ENCODE peak calls at places on chromosomes 4 and X, in seven cellular contexts. X is body of pancreas, O is PC-3, Z is stomach, M is PC-9, N is AG10803, C is fibroblast of the aortic adventitia. J is an unnamed sample.

GRCh38 chr4:7389719-7390118 is 45.0 kb downstream of the PSAPL1 start:
- DNase-seq in Z (peak; percentile 16), X (no peak), O (no peak), C (no peak), N (no peak), M (no peak), J (no peak)

GRCh38 chrX:103554687-103555417 is 30.5 kb upstream of the TCEAL4 start:
- DNase-seq in Z (peak; percentile 56), O (no peak), M (peak; percentile 69), X (peak; percentile 45), C (peak; percentile 28), N (peak; percentile 36), J (peak; percentile 46)

GRCh38 chr4:26719954-26720552 is 136.2 kb downstream of the TBC1D19 start:
- DNase-seq in N (peak; percentile 49), M (no peak), C (peak; percentile 70), Z (no peak), X (no peak), O (peak; percentile 44), J (no peak)

GRCh38 chrX:63686878-63687714 is 97.9 kb downstream of the ARHGEF9 start:
- DNase-seq in M (peak; percentile 1), Z (no peak), C (peak; percentile 67), N (peak; percentile 64), O (peak; percentile 68), X (no peak), J (no peak)

GRCh38 chrX:115018040-115018647 is 728 bp upstream of the IL13RA2 start:
- DNase-seq in M (no peak), Z (no peak), N (no peak), X (no peak), O (no peak), C (peak; percentile 26), J (no peak)

GRCh38 chr4:110245567-110245966 is 47.2 kb upstream of the ELOVL6 start:
- DNase-seq in M (peak; percentile 1), C (peak; percentile 30), Z (no peak), X (no peak), O (peak; percentile 60), N (peak; percentile 9), J (no peak)

GRCh38 chr4:156419080-156419638 is 465.5 kb upstream of the CTSO start:
- DNase-seq in M (no peak), N (peak; percentile 7), X (no peak), C (peak; percentile 3), Z (no peak), O (no peak), J (no peak)

GRCh38 chr4:57113870-57114269 is 3.7 kb upstream of the IGFBP7 start:
- DNase-seq in C (no peak), M (no peak), X (no peak), O (no peak), N (no peak), Z (no peak), J (no peak)

GRCh38 chr4:692771-693554 is 4.0 kb upstream of the SLC49A3 start:
- DNase-seq in O (no peak), N (no peak), Z (no peak), C (no peak), M (peak; percentile 63), X (no peak), J (peak; percentile 94)

GRCh38 chr4:8912089-8912455 is 40.4 kb upstream of the HMX1 start:
- DNase-seq in X (peak; percentile 6), C (no peak), M (no peak), O (no peak), N (no peak), Z (peak; percentile 16), J (no peak)

GRCh38 chr4:154616731-154617130 is 4.3 kb upstream of the FGG start:
- DNase-seq in X (no peak), O (no peak), Z (no peak), N (no peak), M (no peak), C (no peak), J (no peak)

GRCh38 chr4:105113800-105114199 is 32.9 kb upstream of the TET2 start:
- DNase-seq in N (no peak), M (no peak), C (no peak), O (no peak), X (no peak), Z (no peak), J (no peak)

GRCh38 chr4:1402021-1402515 is 4.2 kb downstream of the NKX1-1 start:
- DNase-seq in C (no peak), X (no peak), O (no peak), Z (peak; percentile 9), N (no peak), M (no peak), J (no peak)

GRCh38 chrX:16067886-16068515 is 55.4 kb upstream of the GRPR start:
- DNase-seq in O (no peak), M (no peak), Z (no peak), N (no peak), X (no peak), C (no peak), J (no peak)
- H3K4me3 ChIP-seq in O (no peak overlapping the region), M (no peak overlapping the region), Z (no peak overlapping the region), N (no peak overlapping the region), X (no peak overlapping the region), C (no peak overlapping the region), J (no peak overlapping the region)

GRCh38 chr4:174707277-174707676 is 121.8 kb downstream of the GLRA3 start:
- DNase-seq in X (no peak), C (no peak), M (no peak), O (peak; percentile 7), Z (no peak), N (no peak), J (no peak)
- TF ChIP-seq CTCF in X (no peak), C (no peak), M (no peak), O (no peak), Z (no peak), N (no peak), J (no peak)

DNA sequence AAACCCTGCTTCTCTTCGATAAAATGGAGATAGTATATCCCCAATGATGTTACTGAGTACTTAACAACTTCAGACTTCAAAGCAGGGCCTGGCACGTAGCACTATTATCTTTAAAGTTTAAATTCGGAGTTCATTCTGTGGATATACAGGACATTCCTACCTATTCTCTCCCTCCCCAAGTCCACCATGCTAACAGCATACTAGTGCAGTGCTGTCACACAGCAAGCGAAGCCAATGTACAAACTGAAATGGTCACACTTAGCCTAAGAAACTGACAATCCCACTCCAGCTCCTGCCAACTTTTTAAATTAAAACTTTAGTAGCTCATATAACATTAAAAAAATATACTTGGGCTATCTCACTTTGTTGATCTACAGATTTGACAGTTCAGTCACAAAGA is 1.2 kb upstream of the DNAJB14 start:
- DNase-seq in X (no peak), N (no peak), O (no peak), C (no peak), M (no peak), Z (no peak), J (no peak)
- H3K4me3 ChIP-seq in X (no peak overlapping the region), N (no peak overlapping the region), O (peak overlapping the region; percentile 96), C (peak overlapping the region; percentile 87), M (peak overlapping the region; percentile 90), Z (no peak overlapping the region), J (peak overlapping the region; percentile 76)

GRCh38 chr4:95539056-95539455 is 9.7 kb downstream of the UNC5C start:
- DNase-seq in X (no peak), C (no peak), M (no peak), Z (no peak), N (no peak), O (no peak), J (no peak)
- TF ChIP-seq CTCF in X (no peak), C (no peak), M (no peak), Z (no peak), N (no peak), O (no peak), J (no peak)

DNA sequence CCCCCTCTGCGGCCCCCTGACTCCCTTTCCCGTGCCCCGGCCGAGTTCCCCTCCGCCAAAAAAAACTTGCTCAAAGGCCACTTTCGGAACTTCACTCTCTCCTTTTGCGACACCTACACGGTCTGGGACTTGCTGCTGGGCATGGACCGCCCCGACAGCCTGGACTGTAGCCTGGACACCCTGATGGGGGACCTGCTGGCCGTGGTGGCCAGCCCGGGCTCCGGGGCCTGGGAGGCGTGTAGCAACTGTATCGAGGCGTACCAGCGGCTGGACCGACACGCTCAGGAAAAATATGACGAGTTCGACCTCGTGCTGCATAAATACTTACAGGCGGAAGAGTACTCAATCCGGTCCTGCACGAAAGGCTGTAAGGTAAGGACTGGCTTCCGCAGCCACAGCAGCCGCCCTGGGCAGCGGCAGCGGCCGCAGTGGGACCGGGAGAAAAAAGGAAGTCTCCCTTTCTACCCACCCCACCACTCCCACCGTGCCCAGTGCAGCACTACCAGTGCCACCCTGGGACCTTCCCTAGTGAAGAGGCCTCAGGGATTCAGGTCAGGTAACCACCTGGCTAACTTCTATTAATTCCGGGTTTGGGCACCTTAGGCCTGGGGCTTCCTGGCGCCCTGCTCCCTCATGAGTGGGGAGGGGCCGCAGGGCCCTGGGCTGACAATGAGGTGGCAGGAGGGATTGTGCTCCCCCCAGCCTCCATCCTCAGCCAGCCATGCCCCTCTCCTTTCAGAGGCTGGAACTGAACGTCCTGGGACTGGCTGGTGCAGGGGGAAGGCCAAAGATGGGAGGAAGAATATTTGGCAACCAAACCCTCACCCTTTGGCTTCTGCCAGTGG is 1.9 kb downstream of the NALF2 start:
- DNase-seq in C (no peak), Z (no peak), O (no peak), X (no peak), M (no peak), N (no peak), J (no peak)
- H3K4me3 ChIP-seq in C (no peak overlapping the region), Z (peak overlapping the region; percentile 45), O (no peak overlapping the region), X (no peak overlapping the region), M (no peak overlapping the region), N (no peak overlapping the region), J (peak overlapping the region; percentile 61)

DNA sequence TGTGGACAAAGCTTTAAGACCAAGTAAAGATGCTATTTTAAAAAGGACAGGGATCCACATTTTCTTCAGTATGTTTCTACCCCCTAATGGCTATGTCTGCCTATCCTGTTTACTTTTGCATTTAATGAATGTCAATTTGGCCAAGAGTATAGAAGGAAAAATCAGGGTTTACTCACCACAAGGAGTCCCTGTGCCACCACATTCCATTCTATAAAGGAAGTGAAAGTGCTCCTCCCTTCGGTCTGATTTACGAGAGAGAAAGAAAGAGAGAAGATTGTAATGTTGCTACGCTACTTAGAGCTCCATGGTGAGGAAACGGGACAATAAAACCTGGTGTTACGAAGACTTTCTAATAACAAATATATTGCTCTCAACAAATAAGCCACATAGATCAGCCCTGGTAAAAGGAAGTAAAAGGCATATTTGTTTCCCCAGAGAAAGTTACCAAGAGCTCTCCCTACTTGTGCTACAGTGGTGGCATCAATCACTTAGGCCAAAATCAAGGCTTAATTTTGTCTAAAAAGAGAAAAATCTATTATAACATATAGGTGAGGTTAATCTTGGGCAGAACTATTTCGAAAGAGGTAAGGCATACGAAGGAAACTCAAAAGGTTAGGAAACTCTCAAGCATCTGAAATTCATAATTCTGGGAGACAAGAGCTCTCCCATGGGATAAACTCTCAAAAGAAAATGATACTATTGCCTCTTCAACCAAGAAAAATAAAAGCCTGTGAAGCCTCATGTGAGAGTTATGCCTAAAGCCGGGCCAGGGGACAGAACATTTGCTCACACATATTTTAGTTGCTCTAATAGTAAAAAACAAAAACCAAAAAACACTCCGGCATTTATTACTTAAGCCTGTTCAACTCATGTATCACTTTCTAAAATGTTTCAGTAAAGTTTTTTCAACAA is 29.5 kb downstream of the TAPT1 start:
- DNase-seq in C (peak; percentile 82), M (peak; percentile 14), N (peak; percentile 80), O (peak; percentile 86), Z (no peak), X (no peak), J (peak; percentile 90)
- TF ChIP-seq CTCF in C (peak; percentile 48), M (no peak), N (peak; percentile 50), O (peak; percentile 68), Z (peak; percentile 39), X (peak; percentile 42), J (peak; percentile 73)

GRCh38 chrX:48971325-48972213 is at the start of gene KCND1:
- DNase-seq in O (no peak), N (peak; percentile 26), X (peak; percentile 41), M (no peak), Z (peak; percentile 29), C (peak; percentile 56), J (no peak)
- H3K4me3 ChIP-seq in O (no peak within 1 kb of the TSS), N (peak within 1 kb of the TSS; percentile 55), X (no peak within 1 kb of the TSS), M (no peak within 1 kb of the TSS), Z (peak within 1 kb of the TSS; percentile 36), C (peak within 1 kb of the TSS; percentile 58), J (no peak within 1 kb of the TSS)

J was measured in LNCaP clone FGC.